ENCODE peak calls at places on chromosomes 5 and 9, in five cellular contexts. One of them, this sample, is unnamed.

GRCh38 chr5:36728697-36729543 is 122.5 kb downstream of the SLC1A3 start:
- DNase-seq in IMR-90: peak
- DNase-seq in activated gamma-delta T cell treated with Interleukin-2 at 50 U/mL for 16 hours: no peak
- DNase-seq in SW480: peak
- DNase-seq in amygdala: no peak
- DNase-seq in this sample: peak

GRCh38 chr5:79193643-79194042 is 42.3 kb upstream of the JMY start:
- DNase-seq in IMR-90: peak
- DNase-seq in activated gamma-delta T cell treated with Interleukin-2 at 50 U/mL for 16 hours: no peak
- DNase-seq in SW480: no peak
- DNase-seq in amygdala: no peak
- DNase-seq in this sample: peak

GRCh38 chr9:13113751-13114150 is 165.7 kb downstream of the MPDZ start:
- DNase-seq in IMR-90: peak
- DNase-seq in activated gamma-delta T cell treated with Interleukin-2 at 50 U/mL for 16 hours: no peak
- DNase-seq in SW480: no peak
- DNase-seq in amygdala: no peak
- DNase-seq in this sample: peak

GRCh38 chr5:82174128-82174918 is 103.8 kb downstream of the RPS23 start:
- DNase-seq in IMR-90: peak
- DNase-seq in activated gamma-delta T cell treated with Interleukin-2 at 50 U/mL for 16 hours: peak
- DNase-seq in SW480: peak
- DNase-seq in amygdala: peak
- DNase-seq in this sample: peak

GRCh38 chr5:135921388-135921787 is 25.7 kb upstream of the IL9 start:
- DNase-seq in IMR-90: peak
- DNase-seq in activated gamma-delta T cell treated with Interleukin-2 at 50 U/mL for 16 hours: no peak
- DNase-seq in SW480: no peak
- DNase-seq in amygdala: no peak
- DNase-seq in this sample: peak

GRCh38 chr5:68295772-68296171 is 80.2 kb downstream of the PIK3R1 start:
- DNase-seq in IMR-90: no peak
- DNase-seq in activated gamma-delta T cell treated with Interleukin-2 at 50 U/mL for 16 hours: no peak
- DNase-seq in SW480: no peak
- DNase-seq in amygdala: no peak
- DNase-seq in this sample: no peak

GRCh38 chr9:136521541-136521940 is 24.3 kb downstream of the NOTCH1 start:
- DNase-seq in IMR-90: no peak
- DNase-seq in activated gamma-delta T cell treated with Interleukin-2 at 50 U/mL for 16 hours: no peak
- DNase-seq in SW480: no peak
- DNase-seq in amygdala: no peak
- DNase-seq in this sample: no peak

GRCh38 chr5:155402927-155403645 is 389.5 kb downstream of the KIF4B start:
- DNase-seq in IMR-90: no peak
- DNase-seq in activated gamma-delta T cell treated with Interleukin-2 at 50 U/mL for 16 hours: no peak
- DNase-seq in SW480: no peak
- DNase-seq in amygdala: no peak
- DNase-seq in this sample: no peak

GRCh38 chr5:16572289-16573015 is 44.3 kb downstream of the RETREG1 start:
- DNase-seq in IMR-90: no peak
- DNase-seq in activated gamma-delta T cell treated with Interleukin-2 at 50 U/mL for 16 hours: no peak
- DNase-seq in SW480: no peak
- DNase-seq in amygdala: no peak
- DNase-seq in this sample: no peak

GRCh38 chr9:32524558-32525461 is 1.2 kb downstream of the RIGI start:
- DNase-seq in IMR-90: no peak
- DNase-seq in activated gamma-delta T cell treated with Interleukin-2 at 50 U/mL for 16 hours: no peak
- DNase-seq in SW480: no peak
- DNase-seq in amygdala: no peak
- DNase-seq in this sample: no peak